ENCODE peak calls at places on chromosomes 1 and 21, in four cellular contexts. D is GM12878, H is K562, B is H1. Q is an unnamed sample.

GRCh38 chr1:207824691-207825090 is 72.8 kb downstream of the CD46 start:
- DNase-seq in D (peak), H (no peak), B (no peak), Q (no peak)

GRCh38 chr1:162905759-162906158 is 44.8 kb upstream of the CCDC190 start:
- DNase-seq in D (no peak), H (no peak), B (no peak), Q (peak)

GRCh38 chr1:234839663-234840062 is 229.7 kb upstream of the IRF2BP2 start:
- DNase-seq in D (no peak), H (no peak), B (no peak), Q (peak)

GRCh38 chr1:42937836-42938595 is 20.7 kb downstream of the SLC2A1 start:
- DNase-seq in D (no peak), H (no peak), B (no peak), Q (no peak)

GRCh38 chr1:159211331-159212136 is 6.9 kb downstream of the ACKR1 start:
- DNase-seq in D (no peak), H (peak), B (peak), Q (peak)

GRCh38 chr1:200038987-200039848 is 11.7 kb downstream of the NR5A2 start:
- DNase-seq in D (no peak), H (no peak), B (peak), Q (no peak)

GRCh38 chr1:1046767-1047166 is 26.8 kb downstream of the AGRN start:
- DNase-seq in D (no peak), H (no peak), B (no peak), Q (no peak)

GRCh38 chr1:163737261-163737660 is 415.5 kb downstream of the NUF2 start:
- DNase-seq in D (no peak), H (no peak), B (no peak), Q (no peak)

GRCh38 chr1:181149326-181150000 is 61.0 kb downstream of the IER5 start:
- DNase-seq in D (no peak), H (no peak), B (no peak), Q (no peak)

GRCh38 chr21:28893687-28894086 is 99.0 kb downstream of the LTN1 start:
- DNase-seq in D (no peak), H (no peak), B (no peak), Q (no peak)

GRCh38 chr21:20591294-20591693 is 406.9 kb upstream of the NCAM2 start:
- DNase-seq in D (no peak), H (no peak), B (no peak), Q (no peak)

GRCh38 chr1:6580588-6581270 is 935 bp downstream of the ZBTB48 start:
- DNase-seq in D (no peak), H (peak), B (no peak), Q (no peak)

GRCh38 chr1:115642168-115643072 is 650 bp downstream of the VANGL1 start:
- DNase-seq in D (peak), H (peak), B (peak), Q (peak)

GRCh38 chr1:9374748-9375345 is 82.2 kb downstream of the SPSB1 start:
- DNase-seq in D (no peak), H (no peak), B (no peak), Q (no peak)
- TF ChIP-seq CBX5 in D (no peak), H (no peak), B (no peak), Q (no peak)

GRCh38 chr21:45154511-45155508 is 80.4 kb downstream of the ADARB1 start:
- DNase-seq in D (no peak), H (no peak), B (peak), Q (no peak)
- TF ChIP-seq CBX5 in D (no peak), H (no peak), B (no peak), Q (no peak)

GRCh38 chr1:109761227-109762038 is 2.3 kb downstream of the EPS8L3 start:
- DNase-seq in D (no peak), H (no peak), B (no peak), Q (no peak)
- TF ChIP-seq CBX5 in D (no peak), H (no peak), B (no peak), Q (no peak)

GRCh38 chr1:185156321-185156853 is 366 bp downstream of the TRMT1L start:
- DNase-seq in D (no peak), H (no peak), B (no peak), Q (no peak)

GRCh38 chr1:185156854-185157598 is at the start of the genes SWT1 and TRMT1L:
- DNase-seq in D (peak), H (peak), B (peak), Q (peak)

GRCh38 chr1:185154912-185155513 is 1.7 kb downstream of the TRMT1L start:
- DNase-seq in D (no peak), H (peak), B (no peak), Q (no peak)

GRCh38 chr1:185157599-185158469 is 867 bp downstream of the SWT1 start:
- DNase-seq in D (no peak), H (no peak), B (no peak), Q (no peak)

DNA sequence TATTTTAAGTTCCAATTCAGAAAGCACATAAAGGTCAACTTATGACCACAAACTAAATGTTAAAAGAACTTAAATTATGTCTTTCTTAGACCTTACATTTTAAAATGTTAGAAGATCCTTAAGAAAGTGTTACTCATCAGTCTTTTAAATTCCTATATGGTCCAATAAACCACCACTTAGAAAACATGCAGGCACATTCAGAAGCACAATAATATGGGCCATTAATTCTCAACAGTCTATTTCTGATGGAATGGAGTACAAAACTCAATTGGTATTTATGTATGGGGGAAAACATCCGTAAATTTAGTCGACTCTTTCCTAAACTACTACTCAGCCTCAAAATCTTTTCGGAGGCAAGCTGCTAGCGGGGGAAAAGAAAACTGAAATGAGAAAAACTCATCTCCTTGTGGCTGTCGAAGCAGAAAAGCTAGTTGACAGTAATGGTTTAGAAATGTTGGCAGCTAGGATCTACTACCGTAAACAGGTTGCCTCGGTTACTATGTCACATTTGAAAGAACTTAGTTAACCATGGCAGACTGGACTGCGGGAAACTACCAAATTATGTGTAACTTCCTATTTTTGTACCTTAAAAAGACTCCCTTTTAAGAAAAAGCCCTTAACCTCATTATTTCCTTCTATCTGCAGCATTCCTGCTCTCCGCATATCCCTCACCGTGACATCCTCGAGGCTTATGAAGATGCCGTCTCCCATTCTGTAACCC is 993 bp downstream of the TRMT1L start:
- DNase-seq in D (peak), H (no peak), B (no peak), Q (no peak)
- TF ChIP-seq CBX5 in D (no peak), H (no peak), B (no peak), Q (no peak)

DNA sequence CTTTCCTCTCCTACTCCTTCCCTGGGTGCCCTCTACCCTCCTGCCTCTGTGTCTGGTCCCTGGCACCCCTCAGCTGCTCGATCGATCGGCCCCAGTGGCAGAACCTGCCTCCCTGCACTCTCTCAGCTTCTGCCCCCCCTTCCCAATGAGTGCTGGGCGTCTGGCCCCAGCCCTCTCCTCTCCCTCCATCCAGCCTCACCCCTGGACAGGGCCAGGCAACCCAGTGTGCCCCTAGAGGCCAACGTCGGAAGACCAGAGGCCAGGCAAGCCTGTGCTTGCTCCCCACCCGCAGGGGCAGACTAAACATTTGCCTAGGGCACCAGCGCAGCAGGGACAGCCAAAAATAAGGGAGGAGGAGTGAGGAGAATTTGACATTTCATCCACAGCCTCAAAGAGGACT is 43.5 kb downstream of the LGR6 start:
- DNase-seq in D (no peak), H (peak), B (peak), Q (peak)
- TF ChIP-seq CBX5 in D (no peak), H (no peak), B (no peak), Q (no peak)

GRCh38 chr1:112114540-112114939 is 125.1 kb upstream of the KCND3 start:
- DNase-seq in D (no peak), H (no peak), B (peak), Q (no peak)
- TF ChIP-seq CBX5 in D (no peak), H (no peak), B (no peak), Q (no peak)

GRCh38 chr1:228512852-228513243 is 25.7 kb downstream of the RNF187 start:
- DNase-seq in D (no peak), H (no peak), B (no peak), Q (no peak)

GRCh38 chr1:228515200-228515834 is 28.1 kb downstream of the RNF187 start:
- DNase-seq in D (no peak), H (peak), B (no peak), Q (peak)

GRCh38 chr1:228514421-228514820 is 27.2 kb downstream of the RNF187 start:
- DNase-seq in D (no peak), H (no peak), B (no peak), Q (no peak)

GRCh38 chr1:228511539-228512445 is 24.6 kb downstream of the RNF187 start:
- DNase-seq in D (no peak), H (no peak), B (no peak), Q (no peak)

DNA sequence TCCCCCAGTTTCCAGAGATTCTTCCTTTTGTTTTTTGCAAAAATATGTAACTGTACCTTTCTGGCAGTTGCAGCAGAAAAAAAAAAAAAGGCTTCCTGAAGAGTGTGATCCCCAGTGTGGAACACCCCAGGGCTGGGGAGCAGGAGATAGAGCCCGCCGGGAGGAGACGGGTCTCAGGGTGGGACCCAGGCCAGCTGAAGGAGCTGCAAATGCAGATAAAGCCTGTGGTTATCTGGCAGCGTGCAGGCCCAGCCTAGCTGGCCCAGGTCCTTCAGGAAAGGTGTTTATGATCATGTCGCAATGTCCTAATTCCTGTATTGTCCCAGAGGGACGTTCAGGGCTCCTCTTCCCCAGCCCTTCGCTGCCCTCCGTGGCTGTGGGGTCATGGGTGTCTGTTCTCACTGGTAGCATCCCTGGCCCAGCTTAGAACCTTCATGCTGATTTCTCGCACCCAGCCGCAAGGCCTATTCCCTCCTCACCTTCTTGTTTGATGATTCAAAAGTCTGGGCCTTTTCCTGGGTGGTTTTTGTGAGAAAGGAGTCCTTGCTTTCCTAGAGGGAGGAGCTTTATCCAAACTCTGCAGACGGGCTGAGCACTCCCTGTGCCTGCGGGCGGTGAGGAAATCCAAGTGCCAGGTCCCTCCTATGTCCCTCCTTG is 26.2 kb downstream of the RNF187 start:
- DNase-seq in D (no peak), H (peak), B (no peak), Q (no peak)
- TF ChIP-seq CBX5 in D (no peak), H (peak), B (no peak), Q (no peak)

GRCh38 chr1:65762081-65762862 is 30.4 kb upstream of the PDE4B start:
- DNase-seq in D (no peak), H (no peak), B (no peak), Q (no peak)
- TF ChIP-seq CBX5 in D (no peak), H (no peak), B (no peak), Q (no peak)

DNA sequence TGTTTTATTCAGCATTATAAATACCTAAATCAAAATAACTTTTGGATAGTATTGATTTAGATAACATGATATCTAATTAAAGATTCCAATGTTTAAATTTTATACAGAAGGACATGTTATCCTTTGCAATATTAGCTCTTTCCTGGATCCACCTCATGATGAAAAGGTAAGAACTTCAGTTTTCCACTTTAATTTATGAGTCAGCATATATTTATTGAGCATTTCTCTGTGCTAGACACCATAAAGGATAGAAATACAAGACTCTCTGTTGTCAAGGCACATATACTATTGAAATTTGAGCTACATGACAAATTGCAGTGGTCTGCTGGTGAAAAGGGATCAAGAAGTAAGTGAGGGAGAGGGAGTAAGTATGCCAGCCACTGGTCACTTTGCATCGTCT is 68.1 kb upstream of the EXO1 start:
- DNase-seq in D (no peak), H (no peak), B (no peak), Q (no peak)
- TF ChIP-seq CBX5 in D (no peak), H (no peak), B (no peak), Q (no peak)

Q was measured in HepG2.